ENCODE peak calls at places on chromosomes 3 and 15, in ten cellular contexts. B, X, Y, J, E, S, M, C, L and F are unnamed samples.

GRCh38 chr15:90266485-90266884 is 1.0 kb downstream of the NGRN start:
- DNase-seq in B (no peak), X (peak; percentile 53), Y (no peak), J (no peak), E (no peak), S (peak; percentile 24), M (peak; percentile 26), C (peak; percentile 19), L (no peak), F (no peak)

GRCh38 chr3:72171461-72171860 is 386.5 kb upstream of the PROK2 start:
- DNase-seq in B (no peak), X (no peak), Y (no peak), J (no peak), E (no peak), S (peak; percentile 79), M (no peak), C (no peak), L (no peak), F (no peak)

GRCh38 chr15:38589502-38589901 is 24.9 kb upstream of the RASGRP1 start:
- DNase-seq in B (no peak), X (no peak), Y (no peak), J (no peak), E (no peak), S (peak; percentile 78), M (peak; percentile 86), C (peak; percentile 88), L (no peak), F (no peak)

GRCh38 chr15:48029656-48030055 is 91.1 kb upstream of the SLC24A5 start:
- DNase-seq in B (no peak), X (no peak), Y (no peak), J (no peak), E (no peak), S (no peak), M (no peak), C (no peak), L (no peak), F (no peak)

GRCh38 chr3:188516515-188516914 is 362.6 kb downstream of the LPP start:
- DNase-seq in B (no peak), X (no peak), Y (no peak), J (no peak), E (no peak), S (no peak), M (no peak), C (no peak), L (no peak), F (no peak)

GRCh38 chr15:63407612-63408011 is 26.0 kb upstream of the CA12 start:
- DNase-seq in B (no peak), X (no peak), Y (no peak), J (no peak), E (no peak), S (no peak), M (no peak), C (no peak), L (peak; percentile 72), F (no peak)

GRCh38 chr15:83106994-83107840 is at the start of gene TM6SF1:
- DNase-seq in B (peak; percentile 49), X (no peak), Y (peak; percentile 50), J (no peak), E (peak; percentile 57), S (no peak), M (no peak), C (no peak), L (peak; percentile 36), F (peak; percentile 42)

GRCh38 chr3:32780735-32781210 is 37.0 kb upstream of the TRIM71 start:
- DNase-seq in B (peak; percentile 60), X (peak; percentile 28), Y (peak; percentile 46), J (peak; percentile 23), E (peak; percentile 83), S (peak; percentile 27), M (peak; percentile 43), C (no peak), L (peak; percentile 51), F (no peak)

DNA sequence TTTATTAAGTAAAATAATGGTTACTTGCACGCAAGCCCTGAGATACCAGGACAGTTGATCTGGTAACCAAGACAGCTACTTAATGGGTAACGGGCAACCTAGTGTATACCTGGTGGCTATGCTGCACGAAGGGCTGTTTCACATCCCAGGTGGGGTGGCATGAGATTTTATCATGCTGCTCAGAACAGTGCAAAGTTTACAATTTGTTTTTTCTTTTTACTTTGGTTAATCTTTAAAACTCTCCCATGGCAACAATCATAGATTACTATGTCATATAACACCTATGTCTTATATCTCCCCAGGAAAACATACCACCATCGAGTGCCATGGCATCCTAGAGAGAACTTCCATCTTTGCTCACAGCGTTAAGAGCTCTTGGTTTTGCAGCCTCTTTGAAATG is 32.2 kb upstream of the SLC28A1 start:
- DNase-seq in B (no peak), X (no peak), Y (no peak), J (no peak), E (no peak), S (no peak), M (no peak), C (no peak), L (no peak), F (no peak)
- TF ChIP-seq CTCF in B (no peak), X (no peak), Y (no peak), J (no peak), E (no peak), S (no peak), M (no peak), C (no peak), L (no peak), F (no peak)

GRCh38 chr3:122973893-122974615 is 53.5 kb downstream of the SEMA5B start:
- DNase-seq in B (no peak), X (no peak), Y (no peak), J (no peak), E (no peak), S (no peak), M (no peak), C (no peak), L (peak; percentile 71), F (no peak)
- TF ChIP-seq CTCF in B (no peak), X (no peak), Y (no peak), J (no peak), E (no peak), S (no peak), M (no peak), C (no peak), L (no peak), F (no peak)

GRCh38 chr3:193744048-193744821 is 151.2 kb downstream of the OPA1 start:
- DNase-seq in B (no peak), X (peak; percentile 62), Y (peak; percentile 44), J (peak; percentile 62), E (no peak), S (no peak), M (no peak), C (no peak), L (no peak), F (no peak)

GRCh38 chr3:193746832-193747231 is 153.8 kb downstream of the OPA1 start:
- DNase-seq in B (no peak), X (no peak), Y (no peak), J (no peak), E (no peak), S (no peak), M (no peak), C (no peak), L (peak; percentile 40), F (no peak)

GRCh38 chr3:193743702-193744047 is 150.7 kb downstream of the OPA1 start:
- DNase-seq in B (no peak), X (peak; percentile 12), Y (no peak), J (peak; percentile 32), E (no peak), S (no peak), M (peak; percentile 17), C (no peak), L (no peak), F (no peak)

GRCh38 chr3:193742628-193743027 is 149.6 kb downstream of the OPA1 start:
- DNase-seq in B (no peak), X (no peak), Y (no peak), J (no peak), E (no peak), S (no peak), M (no peak), C (no peak), L (no peak), F (no peak)

DNA sequence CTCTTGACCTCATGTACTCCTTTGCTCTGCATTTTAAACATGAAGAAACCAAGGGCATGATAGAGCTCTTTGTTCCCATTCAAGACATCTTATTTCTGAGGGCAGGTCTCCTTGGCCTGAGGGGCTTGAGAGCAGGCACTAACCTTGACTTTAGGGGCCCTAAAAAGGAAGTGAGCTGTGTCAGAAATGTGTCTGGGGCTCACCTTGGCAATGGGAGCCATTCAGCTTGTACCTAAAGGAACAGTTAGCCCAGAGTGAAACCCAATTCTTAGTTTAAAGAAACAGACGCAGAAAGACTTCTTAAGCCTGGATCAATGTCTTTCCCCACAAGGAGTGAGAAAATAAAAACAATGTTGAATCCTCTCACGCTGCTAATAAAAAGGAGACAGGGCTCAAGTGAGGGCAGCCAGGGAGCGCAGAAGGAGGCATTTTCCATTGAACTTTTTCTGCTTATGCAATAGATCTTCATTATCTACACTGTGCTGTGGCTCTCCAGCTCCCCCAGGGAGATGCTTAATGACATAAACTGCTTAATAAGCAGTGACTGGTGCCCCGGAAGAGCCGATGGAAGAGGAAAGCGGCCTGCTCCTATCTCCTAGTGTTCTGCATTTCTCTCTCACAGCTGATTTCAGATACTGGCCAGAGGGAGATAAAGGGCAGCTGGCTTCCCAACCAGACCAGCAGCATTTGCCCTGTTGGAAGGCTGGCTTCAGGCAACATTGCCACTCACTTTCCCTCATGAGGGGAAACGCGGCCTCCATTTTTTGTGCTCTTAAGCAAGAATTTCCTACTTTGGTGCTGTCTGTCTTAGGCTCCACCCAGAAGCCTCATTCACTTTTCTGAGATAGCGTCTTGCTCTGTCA is 152.0 kb downstream of the OPA1 start:
- DNase-seq in B (no peak), X (no peak), Y (no peak), J (no peak), E (no peak), S (no peak), M (peak; percentile 27), C (no peak), L (peak; percentile 91), F (no peak)
- TF ChIP-seq CTCF in B (no peak), X (no peak), Y (no peak), J (no peak), E (peak; percentile 32), S (no peak), M (no peak), C (no peak), L (no peak), F (no peak)

GRCh38 chr3:66239513-66240135 is 18.8 kb downstream of the SLC25A26 start:
- DNase-seq in B (no peak), X (no peak), Y (no peak), J (no peak), E (no peak), S (no peak), M (no peak), C (no peak), L (no peak), F (no peak)

GRCh38 chr3:66237551-66237950 is 16.8 kb downstream of the SLC25A26 start:
- DNase-seq in B (no peak), X (no peak), Y (no peak), J (no peak), E (no peak), S (no peak), M (no peak), C (no peak), L (no peak), F (no peak)

GRCh38 chr3:66241466-66241865 is 20.7 kb downstream of the SLC25A26 start:
- DNase-seq in B (no peak), X (no peak), Y (no peak), J (no peak), E (no peak), S (no peak), M (no peak), C (no peak), L (no peak), F (no peak)

GRCh38 chr3:66233033-66233432 is 12.2 kb downstream of the SLC25A26 start:
- DNase-seq in B (no peak), X (no peak), Y (no peak), J (no peak), E (no peak), S (no peak), M (no peak), C (no peak), L (no peak), F (no peak)

GRCh38 chr3:66236281-66236680 is 15.5 kb downstream of the SLC25A26 start:
- DNase-seq in B (no peak), X (no peak), Y (no peak), J (no peak), E (no peak), S (peak; percentile 4), M (peak; percentile 18), C (no peak), L (no peak), F (no peak)
- TF ChIP-seq CTCF in B (no peak), X (no peak), Y (no peak), J (no peak), E (no peak), S (peak; percentile 38), M (peak; percentile 32), C (no peak), L (peak; percentile 9), F (no peak)